ENCODE peak calls at places on chromosomes 16 and 17, in ten cellular contexts. U is coronary artery, X is BJ, C is GM23338, H is ovary, F is mammary epithelial cell, I is sigmoid colon, N is lower leg skin, A is epithelial cell of proximal tubule, L is OCI-LY7. K is an unnamed sample.

GRCh38 chr16:11359370-11359769 is 14.1 kb downstream of the RMI2 start:
- DNase-seq in C (no peak), F (peak; percentile 77), A (peak; percentile 83), N (no peak), L (no peak), U (no peak), X (peak; percentile 83), I (no peak), H (no peak), K (no peak)

GRCh38 chr17:62627219-62627903 is at the start of gene MRC2:
- DNase-seq in L (no peak), U (peak; percentile 87), H (peak; percentile 88), C (peak; percentile 89), X (no peak), A (no peak), F (peak; percentile 67), N (peak; percentile 92), I (peak; percentile 86), K (peak; percentile 90)

GRCh38 chr17:14211778-14212177 is 24.9 kb downstream of the CDRT15 start:
- DNase-seq in L (no peak), U (no peak), I (no peak), F (no peak), X (no peak), N (no peak), C (peak; percentile 54), H (no peak), A (no peak), K (no peak)

GRCh38 chr17:497587-498034 is 145.0 kb upstream of the RPH3AL start:
- DNase-seq in C (no peak), X (no peak), A (no peak), N (no peak), L (no peak), F (no peak), H (no peak), I (no peak), U (no peak), K (no peak)

GRCh38 chr17:42680331-42680808 is 1.3 kb downstream of the CCR10 start:
- DNase-seq in N (no peak), A (no peak), C (no peak), L (peak; percentile 15), U (no peak), F (no peak), X (no peak), I (no peak), H (no peak), K (no peak)

GRCh38 chr17:82078433-82078832 is 12.8 kb upstream of the DUS1L start:
- DNase-seq in U (no peak), C (no peak), X (no peak), A (no peak), N (no peak), I (no peak), L (no peak), F (no peak), H (no peak), K (no peak)

GRCh38 chr17:13346081-13346533 is 255.6 kb downstream of the HS3ST3A1 start:
- DNase-seq in U (no peak), F (peak; percentile 93), A (no peak), N (no peak), H (no peak), L (no peak), C (peak; percentile 64), X (peak; percentile 66), I (no peak), K (no peak)

GRCh38 chr16:2039286-2040030 is 8.2 kb downstream of the NTHL1 start:
- DNase-seq in U (no peak), H (peak; percentile 93), A (no peak), X (peak; percentile 92), N (no peak), L (no peak), F (no peak), C (no peak), I (peak; percentile 96), K (peak; percentile 95)

GRCh38 chr17:5854871-5855554 is 215.2 kb upstream of the WSCD1 start:
- DNase-seq in C (no peak), I (no peak), L (no peak), U (no peak), H (no peak), A (no peak), N (no peak), F (no peak), X (no peak), K (no peak)

GRCh38 chr16:54944002-54944401 is 13.3 kb downstream of the IRX5 start:
- DNase-seq in H (no peak), I (no peak), C (no peak), U (no peak), X (no peak), F (no peak), L (no peak), A (no peak), N (no peak), K (no peak)

GRCh38 chr16:54939537-54940278 is 9.0 kb downstream of the IRX5 start:
- DNase-seq in H (no peak), I (no peak), A (no peak), U (no peak), X (no peak), L (no peak), F (no peak), N (peak; percentile 90), C (peak; percentile 63), K (peak; percentile 69)

GRCh38 chr16:54940279-54940604 is 9.6 kb downstream of the IRX5 start:
- DNase-seq in N (peak; percentile 83), H (no peak), U (no peak), L (no peak), C (no peak), I (no peak), A (no peak), X (no peak), F (no peak), K (no peak)

GRCh38 chr16:54945063-54945462 is 14.4 kb downstream of the IRX5 start:
- DNase-seq in N (no peak), H (no peak), I (no peak), C (no peak), A (no peak), L (no peak), F (no peak), X (no peak), U (no peak), K (peak; percentile 15)

GRCh38 chr16:54942353-54942943 is 11.8 kb downstream of the IRX5 start:
- DNase-seq in N (no peak), F (no peak), X (no peak), L (peak; percentile 19), H (no peak), A (no peak), I (no peak), U (no peak), C (no peak), K (no peak)
- TF ChIP-seq CTCF in N (no peak), F (no peak), X (no peak), L (peak; percentile 53), H (no peak), A (no peak), I (no peak), U (no peak), C (no peak), K (no peak)

DNA sequence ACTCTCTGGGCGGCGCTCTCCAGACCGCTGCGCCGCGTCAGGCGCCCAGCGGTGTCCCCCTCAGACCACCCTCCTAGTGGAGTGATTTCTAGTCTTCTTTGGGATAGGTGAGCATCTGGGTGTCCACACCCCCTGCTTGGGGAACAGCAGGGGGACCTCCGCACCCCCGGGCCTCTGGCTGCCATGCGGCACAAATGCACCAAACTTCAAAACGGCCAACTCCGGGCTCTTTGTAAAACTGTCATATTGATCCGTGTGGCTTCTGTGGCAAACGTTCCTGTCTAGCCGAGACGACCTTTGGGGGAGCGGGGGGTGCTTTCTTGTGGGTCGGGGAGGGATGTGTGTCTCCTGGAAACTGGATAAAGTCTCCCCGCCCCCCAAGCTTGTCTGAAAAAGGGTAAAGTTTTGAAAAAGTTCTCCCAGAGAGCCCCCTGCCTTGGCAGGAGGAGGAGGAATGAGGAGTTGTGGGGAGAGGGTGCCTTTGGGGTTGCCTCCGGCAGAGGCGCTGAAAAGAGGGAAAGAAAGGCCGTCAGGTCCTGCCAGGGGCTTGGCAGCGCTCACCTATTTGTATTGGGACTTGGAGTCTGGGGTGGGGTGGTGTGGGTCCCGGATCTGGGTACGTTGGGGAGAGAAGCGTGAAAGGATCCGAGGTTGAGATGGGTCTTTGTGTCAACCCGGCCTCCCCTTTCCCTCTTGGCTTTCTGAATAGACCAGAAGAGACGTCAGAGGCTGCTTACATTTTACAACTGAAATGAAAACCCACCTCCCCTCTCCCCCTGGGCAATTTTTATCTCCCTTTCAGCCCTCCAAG is 2.2 kb upstream of the CHD3 start:
- DNase-seq in F (peak; percentile 25), I (peak; percentile 78), U (peak; percentile 79), H (peak; percentile 63), N (peak; percentile 92), X (no peak), C (peak; percentile 72), L (peak; percentile 47), A (no peak), K (no peak)
- TF ChIP-seq CTCF in F (no peak), I (no peak), U (no peak), H (no peak), N (no peak), X (peak; percentile 24), C (no peak), L (peak; percentile 47), A (no peak), K (no peak)

DNA sequence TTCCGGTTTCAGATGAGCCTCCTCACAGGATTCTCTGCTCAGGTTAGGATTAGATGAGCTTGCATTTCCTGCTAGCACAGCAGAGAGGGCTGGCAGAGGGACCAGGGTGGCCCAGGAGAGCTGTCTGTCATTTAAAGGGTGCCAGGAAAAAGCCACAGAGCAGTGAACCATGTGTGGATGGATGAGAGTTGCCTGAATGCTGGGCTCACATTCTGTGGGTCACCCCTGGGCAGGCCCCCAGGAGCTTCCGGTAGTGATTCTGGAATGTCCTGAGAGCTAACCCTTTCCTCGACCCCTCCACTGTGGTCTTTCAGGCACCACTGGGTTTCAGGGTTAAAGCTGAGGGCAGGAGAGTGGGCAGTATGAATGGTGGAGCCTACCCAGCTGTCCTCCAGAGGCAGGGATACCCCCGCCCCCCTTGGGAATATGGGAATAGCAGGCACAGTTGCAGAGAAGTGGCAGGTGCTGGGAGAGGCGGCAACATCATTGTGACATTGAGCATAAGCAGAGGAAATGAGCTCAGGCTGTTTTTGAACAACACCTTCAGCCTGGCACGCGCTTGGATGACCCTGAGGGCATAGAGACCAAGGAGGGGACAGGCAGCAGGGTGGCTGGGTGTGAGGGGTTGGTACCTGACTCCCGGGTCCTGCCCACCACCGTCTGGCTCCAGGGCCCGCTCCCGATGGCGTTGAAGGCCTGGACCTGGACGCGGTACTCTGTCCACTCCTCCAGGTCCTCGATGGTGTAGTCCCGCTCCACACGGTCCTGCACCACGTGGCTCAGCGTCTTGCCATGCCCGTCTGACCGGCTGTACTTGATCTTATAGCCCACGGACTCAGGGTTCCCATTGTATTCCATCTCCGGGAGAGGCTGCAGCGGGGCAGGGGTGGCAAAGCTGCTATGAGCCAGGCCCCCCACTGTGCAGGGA is 83.0 kb upstream of the CDC42EP4 start:
- DNase-seq in U (no peak), A (no peak), I (no peak), F (no peak), L (no peak), X (no peak), C (no peak), N (no peak), H (no peak), K (no peak)
- TF ChIP-seq CTCF in U (no peak), A (no peak), I (no peak), F (no peak), L (no peak), X (no peak), C (no peak), N (no peak), H (no peak), K (no peak)

DNA sequence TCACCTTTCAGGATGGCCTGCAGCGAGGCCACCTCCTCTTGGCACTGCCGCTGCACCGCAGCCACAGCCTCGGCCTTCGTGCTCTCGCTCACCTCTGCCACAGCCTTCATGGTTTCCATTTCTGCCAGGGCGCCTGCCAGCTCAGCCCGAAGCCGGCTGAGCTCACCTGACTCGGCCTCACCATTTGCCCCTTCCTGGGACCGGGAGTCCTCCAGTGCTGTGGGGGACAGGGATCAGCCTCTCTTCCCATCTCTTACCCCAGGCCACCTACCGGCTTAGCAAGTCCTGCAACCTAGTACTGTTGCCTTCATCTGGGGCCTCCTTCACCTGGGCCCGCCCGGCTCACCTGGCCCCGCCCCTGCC is 658 bp downstream of the RABEP2 start:
- DNase-seq in U (peak; percentile 77), C (no peak), N (peak; percentile 88), F (no peak), L (no peak), X (no peak), H (no peak), A (no peak), I (no peak), K (no peak)
- TF ChIP-seq CTCF in U (no peak), C (peak; percentile 27), N (no peak), F (peak; percentile 50), L (peak; percentile 29), X (no peak), H (no peak), A (no peak), I (no peak), K (no peak)

K was measured in osteocyte.